ENCODE peak calls at places on chromosomes 6 and 20, in four cellular contexts. X is keratinocyte, Z is mucosa of gallbladder, Y is GF-D8. K is an unnamed sample.

GRCh38 chr6:133916650-133917151 is 27.8 kb downstream of the TCF21 start:
- DNase-seq in X (peak; percentile 53), Y (no peak), Z (peak; percentile 86), K (peak; percentile 31)

GRCh38 chr6:111759836-111760785 is 113.1 kb downstream of the FYN start:
- DNase-seq in Y (no peak), X (no peak), Z (peak; percentile 36), K (no peak)

GRCh38 chr6:36598739-36599318 is 4.7 kb downstream of the SRSF3 start:
- DNase-seq in Y (no peak), Z (no peak), X (no peak), K (no peak)

GRCh38 chr6:1839315-1839714 is 229.6 kb downstream of the FOXC1 start:
- DNase-seq in Y (no peak), Z (no peak), X (no peak), K (no peak)

GRCh38 chr6:3912366-3913076 is 63.3 kb downstream of the FAM50B start:
- DNase-seq in Z (no peak), Y (no peak), X (no peak), K (no peak)

GRCh38 chr6:14228571-14228970 is 111.0 kb downstream of the CD83 start:
- DNase-seq in Y (no peak), X (no peak), Z (no peak), K (no peak)

GRCh38 chr6:16633961-16634360 is 127.3 kb downstream of the ATXN1 start:
- DNase-seq in Z (no peak), Y (no peak), X (no peak), K (no peak)

GRCh38 chr6:165804331-165805066 is 141.5 kb upstream of the PDE10A start:
- DNase-seq in Y (no peak), Z (no peak), X (no peak), K (no peak)

GRCh38 chr20:44856847-44857448 is 28.6 kb upstream of the YWHAB start:
- DNase-seq in Y (no peak), Z (no peak), X (no peak), K (no peak)

GRCh38 chr6:13097454-13097853 is 230.9 kb downstream of the TBC1D7 start:
- DNase-seq in X (no peak), Y (no peak), Z (no peak), K (no peak)

GRCh38 chr20:38043512-38044300 is 10.2 kb downstream of the RPRD1B start:
- DNase-seq in Y (no peak), Z (no peak), X (peak; percentile 73), K (peak; percentile 79)

GRCh38 chr6:46584586-46584985 is 68.0 kb downstream of the CYP39A1 start:
- DNase-seq in Z (no peak), X (no peak), Y (no peak), K (no peak)

GRCh38 chr6:83958250-83958685 is 75.3 kb upstream of the MRAP2 start:
- DNase-seq in X (no peak), Z (no peak), Y (no peak), K (no peak)

GRCh38 chr20:11080776-11081406 is 407.1 kb upstream of the JAG1 start:
- DNase-seq in X (no peak), Y (no peak), Z (no peak), K (no peak)

GRCh38 chr20:49100934-49101333 is 54.8 kb downstream of the CSE1L start:
- DNase-seq in Y (no peak), X (no peak), Z (no peak), K (no peak)

GRCh38 chr6:169618526-169619490 is 83.0 kb downstream of the WDR27 start:
- DNase-seq in Y (no peak), Z (no peak), X (no peak), K (no peak)

GRCh38 chr20:47950103-47950502 is 164.8 kb upstream of the SULF2 start:
- DNase-seq in Z (no peak), X (no peak), Y (no peak), K (peak; percentile 49)

GRCh38 chr20:51315390-51315789 is 227.1 kb downstream of the NFATC2 start:
- DNase-seq in Y (no peak), Z (no peak), X (no peak), K (no peak)

GRCh38 chr6:127366281-127367022 is 23.0 kb upstream of the ECHDC1 start:
- DNase-seq in Z (no peak), X (peak; percentile 97), Y (no peak), K (peak; percentile 96)

GRCh38 chr6:17957488-17957887 is 29.9 kb downstream of the KIF13A start:
- DNase-seq in Z (no peak), Y (no peak), X (no peak), K (no peak)

GRCh38 chr6:135451617-135452190 is 45.8 kb downstream of the AHI1 start:
- DNase-seq in X (no peak), Z (no peak), Y (peak; percentile 1), K (no peak)

GRCh38 chr20:19695081-19695480 is 63.0 kb upstream of the RIN2 start:
- DNase-seq in X (no peak), Y (no peak), Z (no peak), K (no peak)

GRCh38 chr6:31658983-31659648 is 1.5 kb downstream of the C6orf47 start:
- DNase-seq in Y (no peak), X (no peak), Z (no peak), K (no peak)

GRCh38 chr6:32894085-32895005 is 40.4 kb downstream of the PSMB9 start:
- DNase-seq in Y (peak; percentile 61), Z (peak; percentile 95), X (no peak), K (peak; percentile 50)

GRCh38 chr20:37327748-37328147 is 18.2 kb upstream of the SRC start:
- DNase-seq in Z (peak; percentile 76), X (no peak), Y (no peak), K (no peak)

GRCh38 chr6:161444966-161445799 is 171.3 kb upstream of the AGPAT4 start:
- DNase-seq in X (no peak), Z (no peak), Y (no peak), K (no peak)

GRCh38 chr6:133062702-133063319 is 178.3 kb upstream of the EYA4 start:
- DNase-seq in X (no peak), Y (no peak), Z (no peak), K (no peak)

GRCh38 chr6:33288942-33289783 is at the start of the genes PFDN6 and WDR46:
- DNase-seq in Z (peak; percentile 85), X (no peak), Y (peak; percentile 89), K (peak; percentile 57)

GRCh38 chr6:83352413-83352812 is 78.4 kb downstream of the ME1 start:
- DNase-seq in Y (no peak), X (no peak), Z (no peak), K (peak; percentile 3)

GRCh38 chr6:36735110-36735971 is 37.7 kb downstream of the RAB44 start:
- DNase-seq in X (no peak), Y (no peak), Z (peak; percentile 71), K (peak; percentile 65)

GRCh38 chr6:72704979-72705378 is 83.1 kb downstream of the KCNQ5 start:
- DNase-seq in Y (no peak), Z (no peak), X (no peak), K (no peak)

K was measured in epithelial cell of prostate.